ENCODE peak calls at places on chromosomes 7 and 10, in eight cellular contexts. E is heart left ventricle, K is mucosa of descending colon, C is fibroblast of villous mesenchyme, V is lower lobe of right lung, P is fibroblast of the aortic adventitia, T is osteoblast, D is retinal pigment epithelial cell. Q is an unnamed sample.
A peak's percentile ranks its signal among the peaks of the same experiment; 100 is the strongest.

GRCh38 chr7:149685455-149685854 is 87.9 kb downstream of the ZNF467 start:
- DNase-seq in E (no peak), K (no peak), C (no peak), V (no peak), P (peak; percentile 57), T (no peak), D (no peak), Q (peak; percentile 45)

GRCh38 chr10:99834410-99834809 is 52.0 kb downstream of the ABCC2 start:
- DNase-seq in E (no peak), K (no peak), C (peak; percentile 65), V (no peak), P (peak; percentile 45), T (peak; percentile 96), D (no peak), Q (peak; percentile 65)

GRCh38 chr10:124983321-124983720 is 41.4 kb downstream of the ZRANB1 start:
- DNase-seq in E (no peak), K (no peak), C (peak; percentile 13), V (no peak), P (no peak), T (no peak), D (no peak), Q (no peak)

GRCh38 chr10:129605986-129606518 is 139.0 kb downstream of the MGMT start:
- DNase-seq in E (no peak), K (no peak), C (peak; percentile 52), V (no peak), P (no peak), T (no peak), D (peak; percentile 7), Q (no peak)

GRCh38 chr10:65235266-65235665 is 1690.6 kb upstream of the LRRTM3 start:
- DNase-seq in E (no peak), K (no peak), C (peak; percentile 5), V (no peak), P (no peak), T (no peak), D (no peak), Q (no peak)

GRCh38 chr10:34731213-34731612 is 83.9 kb downstream of the PARD3 start:
- DNase-seq in E (no peak), K (no peak), C (no peak), V (no peak), P (no peak), T (no peak), D (no peak), Q (no peak)

GRCh38 chr7:37092548-37092947 is 356.1 kb downstream of the ELMO1 start:
- DNase-seq in E (peak; percentile 33), K (no peak), C (no peak), V (peak; percentile 53), P (no peak), T (no peak), D (no peak), Q (no peak)

GRCh38 chr7:33761440-33762080 is 143.8 kb upstream of the BMPER start:
- DNase-seq in E (no peak), K (no peak), C (no peak), V (no peak), P (no peak), T (no peak), D (no peak), Q (no peak)

GRCh38 chr7:8408871-8409270 is 24.5 kb upstream of the NXPH1 start:
- DNase-seq in E (no peak), K (no peak), C (no peak), V (no peak), P (no peak), T (no peak), D (no peak), Q (no peak)

GRCh38 chr7:19519443-19519977 is 189.3 kb downstream of the POLR1F start:
- DNase-seq in E (no peak), K (no peak), C (peak; percentile 46), V (no peak), P (no peak), T (no peak), D (peak; percentile 67), Q (peak; percentile 0)

GRCh38 chr10:102814873-102815661 is 22.1 kb downstream of the CYP17A1 start:
- DNase-seq in E (peak; percentile 86), K (peak; percentile 73), C (peak; percentile 40), V (peak; percentile 81), P (peak; percentile 74), T (no peak), D (no peak), Q (peak; percentile 58)

GRCh38 chr7:34946486-34946885 is 90.8 kb downstream of the DPY19L1 start:
- DNase-seq in E (no peak), K (no peak), C (no peak), V (no peak), P (no peak), T (no peak), D (no peak), Q (no peak)

GRCh38 chr10:79219276-79219957 is 127.9 kb upstream of the PPIF start:
- DNase-seq in E (no peak), K (no peak), C (peak; percentile 38), V (no peak), P (peak; percentile 74), T (peak; percentile 86), D (no peak), Q (no peak)

GRCh38 chr7:155490697-155491628 is 33.0 kb downstream of the EN2 start:
- DNase-seq in E (peak; percentile 76), K (peak; percentile 82), C (no peak), V (peak; percentile 72), P (peak; percentile 22), T (peak; percentile 91), D (no peak), Q (peak; percentile 28)

GRCh38 chr7:99472561-99473314 is at the start of gene ZNF789:
- DNase-seq in E (peak; percentile 99), K (peak; percentile 99), C (peak; percentile 97), V (peak; percentile 99), P (peak; percentile 94), T (peak; percentile 100), D (peak; percentile 90), Q (peak; percentile 95)

GRCh38 chr7:80060218-80060806 is 74.3 kb upstream of the GNAI1 start:
- DNase-seq in E (no peak), K (no peak), C (peak; percentile 85), V (no peak), P (peak; percentile 82), T (peak; percentile 56), D (peak; percentile 47), Q (peak; percentile 74)

GRCh38 chr10:10975647-10976046 is 42.0 kb upstream of the CELF2 start:
- DNase-seq in E (no peak), K (no peak), C (no peak), V (no peak), P (no peak), T (no peak), D (no peak), Q (no peak)

DNA sequence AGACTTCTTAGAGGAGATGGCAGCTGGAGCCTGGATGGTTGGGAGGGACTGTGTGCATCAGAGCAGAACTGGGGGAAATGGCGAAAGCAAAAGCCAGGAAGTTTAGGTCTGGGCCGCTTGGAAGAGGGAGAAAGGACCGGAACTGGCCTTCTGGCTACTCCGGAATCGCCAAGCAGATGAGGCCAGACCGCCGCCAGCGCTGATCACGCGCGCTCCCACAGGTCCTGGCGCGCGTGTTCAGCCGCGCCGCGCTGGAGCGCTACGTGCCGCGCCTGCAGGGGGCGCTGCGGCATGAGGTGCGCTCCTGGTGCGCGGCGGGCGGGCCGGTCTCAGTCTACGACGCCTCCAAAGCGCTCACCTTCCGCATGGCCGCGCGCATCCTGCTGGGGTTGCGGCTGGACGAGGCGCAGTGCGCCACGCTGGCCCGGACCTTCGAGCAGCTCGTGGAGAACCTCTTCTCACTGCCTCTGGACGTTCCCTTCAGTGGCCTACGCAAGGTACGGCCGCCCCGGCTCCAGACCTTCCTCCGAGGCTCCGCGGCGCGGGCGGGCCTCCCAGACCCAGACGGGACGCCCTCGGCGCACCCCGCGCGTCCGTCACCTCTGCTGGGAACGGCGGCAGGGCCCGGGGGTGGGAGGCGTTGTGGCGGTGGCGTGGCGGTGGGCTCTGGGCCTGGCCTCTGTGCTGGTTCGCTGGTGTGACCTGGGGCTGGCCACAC is 2.1 kb downstream of the CYP26C1 start:
- DNase-seq in E (no peak), K (peak; percentile 58), C (no peak), V (peak; percentile 57), P (peak; percentile 45), T (peak; percentile 96), D (no peak), Q (peak; percentile 33)
- TF ChIP-seq CTCF in E (peak; percentile 52), K (peak; percentile 42), C (peak; percentile 53), V (peak; percentile 42), P (peak; percentile 41), T (peak; percentile 41), D (peak; percentile 57), Q (peak; percentile 26)

GRCh38 chr7:74262639-74263398 is 8.6 kb upstream of the RFC2 start:
- DNase-seq in E (no peak), K (no peak), C (no peak), V (no peak), P (no peak), T (peak; percentile 63), D (no peak), Q (no peak)
- H3K4me3 ChIP-seq in E (no peak overlapping the region), K (no peak overlapping the region), C (no peak overlapping the region), V (no peak overlapping the region), P (no peak overlapping the region), T (no peak overlapping the region), D (no peak overlapping the region), Q (no peak overlapping the region)

GRCh38 chr7:7102906-7103305 is 79.4 kb upstream of the C1GALT1 start:
- DNase-seq in E (no peak), K (peak; percentile 45), C (no peak), V (no peak), P (no peak), T (peak; percentile 25), D (no peak), Q (no peak)
- TF ChIP-seq CTCF in E (no peak), K (no peak), C (no peak), V (no peak), P (no peak), T (no peak), D (no peak), Q (no peak)

GRCh38 chr7:55966851-55967250 is 2.5 kb downstream of the NIPSNAP2 start:
- DNase-seq in E (no peak), K (no peak), C (no peak), V (no peak), P (no peak), T (no peak), D (no peak), Q (no peak)

GRCh38 chr7:55963584-55964168 is 709 bp upstream of the NIPSNAP2 start:
- DNase-seq in E (no peak), K (no peak), C (no peak), V (no peak), P (no peak), T (no peak), D (no peak), Q (no peak)

GRCh38 chr7:55964802-55965470 is 551 bp downstream of the NIPSNAP2 start:
- DNase-seq in E (peak; percentile 91), K (peak; percentile 91), C (peak; percentile 59), V (peak; percentile 91), P (peak; percentile 60), T (peak; percentile 96), D (no peak), Q (peak; percentile 66)

GRCh38 chr7:55964261-55964801 is at the start of gene NIPSNAP2:
- DNase-seq in E (peak; percentile 64), K (peak; percentile 74), C (peak; percentile 41), V (peak; percentile 73), P (peak; percentile 46), T (peak; percentile 99), D (no peak), Q (no peak)

DNA sequence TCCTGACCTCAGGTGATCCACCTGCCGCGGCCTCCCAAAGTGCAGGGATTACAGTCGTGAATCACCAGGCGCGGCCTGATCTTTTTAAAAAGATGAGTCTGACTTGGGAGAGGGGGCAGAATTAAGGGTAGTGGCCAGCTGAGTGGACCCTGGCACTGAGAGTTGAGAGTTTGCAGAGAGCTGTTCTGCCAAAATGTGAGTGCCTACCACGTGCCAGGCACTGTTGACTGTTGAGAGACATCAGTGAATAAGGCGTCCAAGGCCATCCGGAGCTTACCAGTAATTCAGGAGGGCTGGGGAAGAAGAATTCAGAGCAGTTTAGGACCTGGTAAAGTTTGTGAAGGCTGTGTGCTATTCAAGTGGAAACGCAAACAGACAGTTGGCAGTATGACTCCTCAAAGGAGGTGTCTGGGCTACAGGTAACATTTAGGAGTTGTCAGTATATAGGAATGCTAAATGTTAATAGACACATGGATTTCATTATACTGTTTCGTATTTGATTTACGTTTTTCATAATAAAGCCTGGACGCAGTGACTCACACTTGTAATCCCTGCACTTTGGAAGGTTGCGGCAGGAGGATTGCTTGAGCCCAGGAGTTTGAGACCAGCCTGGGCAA is 1.5 kb downstream of the NIPSNAP2 start:
- DNase-seq in E (peak; percentile 63), K (no peak), C (peak; percentile 68), V (no peak), P (no peak), T (peak; percentile 50), D (no peak), Q (peak; percentile 82)
- H3K4me3 ChIP-seq in E (peak overlapping the region; percentile 73), K (no peak overlapping the region), C (peak overlapping the region; percentile 15), V (peak overlapping the region; percentile 76), P (peak overlapping the region; percentile 5), T (peak overlapping the region; percentile 79), D (peak overlapping the region; percentile 1), Q (peak overlapping the region; percentile 71)

Q was measured in AG10803.